ENCODE peak calls at places on chromosome 21, in six cellular contexts. Y is activated CD4-positive, alpha-beta T cell treated with anti-CD3 and anti-CD28 coated beads for 1 hour; S is cardiac fibroblast; D is SW480; M is GM06990; N is mesenchymal stem cell. E is an unnamed sample.

GRCh38 chr21:29078884-29079765 is 5.7 kb upstream of the CCT8 start:
- DNase-seq in Y (no peak), S (no peak), D (no peak), M (peak; percentile 36), N (peak; percentile 29), E (peak; percentile 33)

GRCh38 chr21:41965045-41965444 is 11.2 kb upstream of the C2CD2 start:
- DNase-seq in Y (no peak), S (no peak), D (no peak), M (no peak), N (no peak), E (no peak)

GRCh38 chr21:31614705-31615104 is 44.8 kb upstream of the SOD1 start:
- DNase-seq in Y (no peak), S (no peak), D (no peak), M (no peak), N (no peak), E (no peak)

GRCh38 chr21:46096997-46097825 is 701 bp upstream of the COL6A2 start:
- DNase-seq in Y (peak; percentile 7), S (no peak), D (no peak), M (no peak), N (no peak), E (no peak)

GRCh38 chr21:38527737-38528136 is 29.5 kb upstream of the ERG start:
- DNase-seq in Y (no peak), S (no peak), D (no peak), M (no peak), N (no peak), E (no peak)

GRCh38 chr21:41943468-41944250 is 10.2 kb downstream of the C2CD2 start:
- DNase-seq in Y (no peak), S (no peak), D (no peak), M (no peak), N (no peak), E (no peak)

GRCh38 chr21:30152792-30153191 is 13.8 kb downstream of the CLDN17 start:
- DNase-seq in Y (no peak), S (no peak), D (no peak), M (no peak), N (no peak), E (no peak)

GRCh38 chr21:45403825-45404725 is 890 bp upstream of the COL18A1 start:
- DNase-seq in Y (no peak), S (peak; percentile 76), D (peak; percentile 55), M (no peak), N (peak; percentile 60), E (peak; percentile 43)

GRCh38 chr21:39529026-39529425 is 77.3 kb downstream of the SH3BGR start:
- DNase-seq in Y (no peak), S (no peak), D (no peak), M (no peak), N (no peak), E (no peak)

GRCh38 chr21:41222247-41223068 is 54.5 kb downstream of the BACE2 start:
- DNase-seq in Y (no peak), S (no peak), D (no peak), M (no peak), N (no peak), E (peak; percentile 24)

GRCh38 chr21:34933609-34934345 is 115.3 kb downstream of the RUNX1 start:
- DNase-seq in Y (no peak), S (no peak), D (no peak), M (no peak), N (no peak), E (no peak)

GRCh38 chr21:34737115-34737514 is 68.3 kb downstream of the CLIC6 start:
- DNase-seq in Y (no peak), S (peak; percentile 29), D (no peak), M (no peak), N (peak; percentile 3), E (no peak)

GRCh38 chr21:42833859-42834729 is 45.2 kb downstream of the WDR4 start:
- DNase-seq in Y (no peak), S (no peak), D (no peak), M (no peak), N (no peak), E (no peak)

GRCh38 chr21:31258073-31258472 is 86.0 kb downstream of the TIAM1 start:
- DNase-seq in Y (no peak), S (no peak), D (no peak), M (no peak), N (no peak), E (no peak)

GRCh38 chr21:41369105-41369914 is 7.5 kb downstream of the MX2 start:
- DNase-seq in Y (peak; percentile 38), S (peak; percentile 19), D (no peak), M (peak; percentile 70), N (peak; percentile 30), E (no peak)

GRCh38 chr21:42474043-42474831 is 21.8 kb downstream of the RSPH1 start:
- DNase-seq in Y (no peak), S (peak; percentile 21), D (peak; percentile 88), M (peak; percentile 40), N (peak; percentile 26), E (peak; percentile 43)